ENCODE peak calls at places on chromosomes 16 and 17, in six cellular contexts. One of them, this sample, is unnamed. For H3K36me3, H3K4me1 and H3K27me3, the result is how much of the 10 kb centered on the place peaks cover.

GRCh38 chr17:82787081-82787848 is 35.4 kb downstream of the TBCD start:
- DNase-seq in psoas muscle: peak
- DNase-seq in tibial artery: peak
- DNase-seq in heart left ventricle: no peak
- DNase-seq in naive thymus-derived CD4-positive, alpha-beta T cell: no peak
- DNase-seq in thoracic aorta: no peak
- DNase-seq in this sample: no peak

GRCh38 chr16:31297496-31297895 is 37.7 kb downstream of the ITGAM start:
- DNase-seq in psoas muscle: no peak
- DNase-seq in tibial artery: no peak
- DNase-seq in heart left ventricle: no peak
- DNase-seq in naive thymus-derived CD4-positive, alpha-beta T cell: no peak
- DNase-seq in thoracic aorta: no peak
- DNase-seq in this sample: no peak

GRCh38 chr17:8046929-8047768 is 8.3 kb downstream of the ALOX15B start:
- DNase-seq in psoas muscle: no peak
- DNase-seq in tibial artery: no peak
- DNase-seq in heart left ventricle: no peak
- DNase-seq in naive thymus-derived CD4-positive, alpha-beta T cell: no peak
- DNase-seq in thoracic aorta: no peak
- DNase-seq in this sample: no peak

GRCh38 chr16:52066951-52067350 is 480.0 kb downstream of the TOX3 start:
- DNase-seq in psoas muscle: no peak
- DNase-seq in tibial artery: no peak
- DNase-seq in heart left ventricle: no peak
- DNase-seq in naive thymus-derived CD4-positive, alpha-beta T cell: no peak
- DNase-seq in thoracic aorta: no peak
- DNase-seq in this sample: no peak

GRCh38 chr16:49755291-49755611 is 100.7 kb downstream of the ZNF423 start:
- DNase-seq in psoas muscle: no peak
- DNase-seq in tibial artery: no peak
- DNase-seq in heart left ventricle: peak
- DNase-seq in naive thymus-derived CD4-positive, alpha-beta T cell: no peak
- DNase-seq in thoracic aorta: no peak
- DNase-seq in this sample: no peak

GRCh38 chr17:48647103-48647963 is 21.2 kb upstream of the HOXB9 start:
- DNase-seq in psoas muscle: no peak
- DNase-seq in tibial artery: no peak
- DNase-seq in heart left ventricle: no peak
- DNase-seq in naive thymus-derived CD4-positive, alpha-beta T cell: no peak
- DNase-seq in thoracic aorta: no peak
- DNase-seq in this sample: no peak

GRCh38 chr16:12417830-12418229 is 385.9 kb downstream of the CPPED1 start:
- DNase-seq in psoas muscle: no peak
- DNase-seq in tibial artery: no peak
- DNase-seq in heart left ventricle: no peak
- DNase-seq in naive thymus-derived CD4-positive, alpha-beta T cell: no peak
- DNase-seq in thoracic aorta: no peak
- DNase-seq in this sample: no peak

GRCh38 chr16:67873435-67874146 is 739 bp downstream of the EDC4 start:
- DNase-seq in psoas muscle: no peak
- DNase-seq in tibial artery: no peak
- DNase-seq in heart left ventricle: no peak
- DNase-seq in naive thymus-derived CD4-positive, alpha-beta T cell: no peak
- DNase-seq in thoracic aorta: no peak
- DNase-seq in this sample: no peak

GRCh38 chr17:4465786-4466185 is 32.0 kb downstream of the SPNS3 start:
- DNase-seq in psoas muscle: no peak
- DNase-seq in tibial artery: no peak
- DNase-seq in heart left ventricle: no peak
- DNase-seq in naive thymus-derived CD4-positive, alpha-beta T cell: no peak
- DNase-seq in thoracic aorta: no peak
- DNase-seq in this sample: no peak

GRCh38 chr16:77221482-77221881 is 22.3 kb downstream of the SYCE1L start:
- DNase-seq in psoas muscle: no peak
- DNase-seq in tibial artery: no peak
- DNase-seq in heart left ventricle: no peak
- DNase-seq in naive thymus-derived CD4-positive, alpha-beta T cell: no peak
- DNase-seq in thoracic aorta: no peak
- DNase-seq in this sample: no peak
- H3K36me3 ChIP-seq in psoas muscle: under half
- H3K36me3 ChIP-seq in tibial artery: under half
- H3K36me3 ChIP-seq in heart left ventricle: under half
- H3K36me3 ChIP-seq in naive thymus-derived CD4-positive, alpha-beta T cell: under half
- H3K36me3 ChIP-seq in thoracic aorta: under half
- H3K36me3 ChIP-seq in this sample: under half

GRCh38 chr16:27316038-27316680 is 2.4 kb downstream of the IL4R start:
- DNase-seq in psoas muscle: no peak
- DNase-seq in tibial artery: no peak
- DNase-seq in heart left ventricle: no peak
- DNase-seq in naive thymus-derived CD4-positive, alpha-beta T cell: no peak
- DNase-seq in thoracic aorta: no peak
- DNase-seq in this sample: no peak
- H3K4me1 ChIP-seq in psoas muscle: under half
- H3K4me1 ChIP-seq in tibial artery: under half
- H3K4me1 ChIP-seq in heart left ventricle: under half
- H3K4me1 ChIP-seq in naive thymus-derived CD4-positive, alpha-beta T cell: under half
- H3K4me1 ChIP-seq in thoracic aorta: half or more
- H3K4me1 ChIP-seq in this sample: half or more

DNA sequence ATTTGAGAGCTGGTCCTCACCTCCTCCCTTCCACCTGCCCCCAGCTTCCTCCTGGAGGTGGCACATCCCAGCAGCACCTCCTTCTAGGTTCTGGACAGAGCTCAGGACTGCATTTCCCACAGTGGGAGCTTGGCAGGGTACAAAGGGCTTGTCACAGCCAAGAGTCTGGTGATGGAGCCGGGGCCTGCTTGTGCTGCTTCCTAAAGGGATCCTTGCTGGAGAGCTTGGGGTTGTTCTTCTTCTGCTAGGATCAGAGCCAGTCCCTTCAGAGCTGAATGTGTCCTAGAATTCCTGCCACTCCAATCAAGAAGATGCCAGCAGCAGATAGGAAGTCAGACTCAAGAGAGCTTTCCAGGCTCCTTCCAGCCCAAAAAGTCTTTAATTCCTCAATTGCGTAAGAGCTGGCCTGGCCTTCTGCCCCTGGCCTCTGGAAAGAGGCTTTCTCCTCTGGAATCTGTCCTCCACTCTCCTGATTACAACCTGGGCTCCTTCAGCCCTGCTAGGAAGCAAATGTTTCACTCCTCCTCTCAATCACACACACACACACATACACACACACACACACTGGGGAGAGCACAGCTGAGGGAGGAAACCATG is 4.4 kb downstream of the CD300E start:
- DNase-seq in psoas muscle: peak
- DNase-seq in tibial artery: no peak
- DNase-seq in heart left ventricle: no peak
- DNase-seq in naive thymus-derived CD4-positive, alpha-beta T cell: no peak
- DNase-seq in thoracic aorta: no peak
- DNase-seq in this sample: no peak
- H3K27me3 ChIP-seq in psoas muscle: under half
- H3K27me3 ChIP-seq in tibial artery: under half
- H3K27me3 ChIP-seq in heart left ventricle: under half
- H3K27me3 ChIP-seq in naive thymus-derived CD4-positive, alpha-beta T cell: under half
- H3K27me3 ChIP-seq in thoracic aorta: under half
- H3K27me3 ChIP-seq in this sample: under half

GRCh38 chr17:27269201-27269600 is 24.7 kb upstream of the WSB1 start:
- DNase-seq in psoas muscle: no peak
- DNase-seq in tibial artery: no peak
- DNase-seq in heart left ventricle: no peak
- DNase-seq in naive thymus-derived CD4-positive, alpha-beta T cell: no peak
- DNase-seq in thoracic aorta: no peak
- DNase-seq in this sample: no peak
- H3K36me3 ChIP-seq in psoas muscle: under half
- H3K36me3 ChIP-seq in tibial artery: under half
- H3K36me3 ChIP-seq in heart left ventricle: under half
- H3K36me3 ChIP-seq in naive thymus-derived CD4-positive, alpha-beta T cell: under half
- H3K36me3 ChIP-seq in thoracic aorta: under half
- H3K36me3 ChIP-seq in this sample: under half

DNA sequence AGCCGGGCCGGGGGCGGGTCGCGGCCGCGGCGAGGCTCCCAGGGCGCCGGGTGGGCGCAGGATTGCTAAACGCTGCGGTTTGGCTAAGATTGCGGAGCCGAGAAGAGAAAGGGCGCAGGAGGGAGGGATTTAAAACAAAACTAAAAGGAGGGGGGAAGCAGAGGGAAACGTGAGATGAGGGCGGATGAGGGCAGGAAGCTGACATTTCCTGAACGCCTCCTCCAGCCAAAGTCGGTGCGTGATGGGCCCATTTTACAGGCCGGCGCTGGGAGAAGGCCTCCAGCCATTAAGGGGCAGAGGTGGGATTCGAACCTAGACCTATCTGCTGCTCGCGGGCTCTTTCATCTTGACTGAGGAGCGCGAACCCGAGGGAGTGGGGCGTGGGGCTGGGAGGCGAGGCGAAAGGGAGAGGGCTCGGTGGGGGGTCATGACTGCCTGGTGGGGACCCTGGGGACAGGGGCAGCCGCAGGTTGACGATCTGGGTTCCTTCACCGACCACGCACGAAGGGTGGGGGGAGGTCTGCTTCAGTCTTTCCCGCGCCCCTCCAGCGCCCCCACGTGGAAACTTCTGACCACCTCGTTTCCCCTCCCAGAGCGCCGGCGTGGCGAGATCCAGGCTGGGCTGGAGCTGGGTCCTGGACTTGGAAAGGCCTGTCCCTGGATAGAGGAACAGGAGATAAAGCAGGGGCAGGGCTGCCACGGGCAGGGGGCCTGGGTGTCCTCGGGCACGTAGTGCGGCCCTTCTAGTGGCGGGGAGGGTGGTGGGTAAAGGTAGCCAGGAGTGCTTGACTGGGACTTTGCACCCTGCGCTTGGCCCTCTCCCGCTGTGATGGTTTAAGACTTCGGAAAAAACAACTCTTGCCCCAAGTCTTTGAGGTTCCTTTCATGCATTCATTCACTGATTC is 3.8 kb upstream of the TAC4 start:
- DNase-seq in psoas muscle: peak
- DNase-seq in tibial artery: peak
- DNase-seq in heart left ventricle: peak
- DNase-seq in naive thymus-derived CD4-positive, alpha-beta T cell: peak
- DNase-seq in thoracic aorta: no peak
- DNase-seq in this sample: no peak
- H3K4me1 ChIP-seq in psoas muscle: under half
- H3K4me1 ChIP-seq in tibial artery: under half
- H3K4me1 ChIP-seq in heart left ventricle: under half
- H3K4me1 ChIP-seq in naive thymus-derived CD4-positive, alpha-beta T cell: under half
- H3K4me1 ChIP-seq in thoracic aorta: under half
- H3K4me1 ChIP-seq in this sample: under half

This sample was measured in esophagus squamous epithelium.